ENCODE peak calls at places on chromosomes 5 and 9, in ten cellular contexts. One of them, this sample, is unnamed.

GRCh38 chr5:109688647-109688998 is 1.1 kb upstream of the MAN2A1 start:
- DNase-seq in Panc1: no peak
- DNase-seq in sigmoid colon: no peak
- DNase-seq in transverse colon: peak; percentile 33
- DNase-seq in breast epithelium: no peak
- DNase-seq in stomach: no peak
- DNase-seq in HepG2: peak; percentile 74
- DNase-seq in spleen: no peak
- DNase-seq in upper lobe of left lung: no peak
- DNase-seq in K562: no peak
- DNase-seq in this sample: no peak

GRCh38 chr5:1564182-1564748 is 40.5 kb upstream of the LPCAT1 start:
- DNase-seq in transverse colon: peak; percentile 41
- DNase-seq in spleen: no peak
- DNase-seq in breast epithelium: no peak
- DNase-seq in HepG2: peak; percentile 84
- DNase-seq in K562: peak; percentile 6
- DNase-seq in sigmoid colon: no peak
- DNase-seq in stomach: peak; percentile 27
- DNase-seq in upper lobe of left lung: peak; percentile 86
- DNase-seq in Panc1: no peak
- DNase-seq in this sample: no peak

GRCh38 chr5:13357937-13358336 is 586.6 kb downstream of the DNAH5 start:
- DNase-seq in sigmoid colon: no peak
- DNase-seq in transverse colon: no peak
- DNase-seq in stomach: no peak
- DNase-seq in spleen: no peak
- DNase-seq in upper lobe of left lung: no peak
- DNase-seq in HepG2: no peak
- DNase-seq in breast epithelium: no peak
- DNase-seq in Panc1: no peak
- DNase-seq in K562: no peak
- DNase-seq in this sample: no peak

GRCh38 chr5:141149812-141150211 is at the start of gene PCDHB6:
- DNase-seq in Panc1: no peak
- DNase-seq in HepG2: peak; percentile 56
- DNase-seq in upper lobe of left lung: no peak
- DNase-seq in breast epithelium: no peak
- DNase-seq in K562: peak; percentile 13
- DNase-seq in spleen: no peak
- DNase-seq in transverse colon: no peak
- DNase-seq in sigmoid colon: no peak
- DNase-seq in stomach: no peak
- DNase-seq in this sample: no peak

GRCh38 chr9:70420267-70421019 is 6.0 kb upstream of the KLF9 start:
- DNase-seq in spleen: peak; percentile 95
- DNase-seq in K562: peak; percentile 56
- DNase-seq in upper lobe of left lung: peak; percentile 96
- DNase-seq in transverse colon: peak; percentile 92
- DNase-seq in breast epithelium: peak; percentile 97
- DNase-seq in Panc1: peak; percentile 27
- DNase-seq in HepG2: peak; percentile 87
- DNase-seq in stomach: peak; percentile 94
- DNase-seq in sigmoid colon: peak; percentile 99
- DNase-seq in this sample: peak; percentile 96

GRCh38 chr5:90548069-90548593 is 10.5 kb upstream of the ADGRV1 start:
- DNase-seq in spleen: no peak
- DNase-seq in transverse colon: peak; percentile 74
- DNase-seq in stomach: peak; percentile 61
- DNase-seq in K562: peak; percentile 65
- DNase-seq in Panc1: no peak
- DNase-seq in sigmoid colon: no peak
- DNase-seq in HepG2: peak; percentile 66
- DNase-seq in breast epithelium: no peak
- DNase-seq in upper lobe of left lung: peak; percentile 87
- DNase-seq in this sample: peak; percentile 65

GRCh38 chr9:88355166-88355565 is 33.1 kb upstream of the SPIN1 start:
- DNase-seq in stomach: no peak
- DNase-seq in breast epithelium: no peak
- DNase-seq in spleen: no peak
- DNase-seq in sigmoid colon: no peak
- DNase-seq in K562: no peak
- DNase-seq in Panc1: peak; percentile 8
- DNase-seq in HepG2: no peak
- DNase-seq in transverse colon: no peak
- DNase-seq in upper lobe of left lung: no peak
- DNase-seq in this sample: no peak

GRCh38 chr5:143249851-143250250 is 153.6 kb downstream of the NR3C1 start:
- DNase-seq in spleen: no peak
- DNase-seq in sigmoid colon: no peak
- DNase-seq in Panc1: no peak
- DNase-seq in K562: no peak
- DNase-seq in upper lobe of left lung: no peak
- DNase-seq in HepG2: no peak
- DNase-seq in breast epithelium: no peak
- DNase-seq in stomach: no peak
- DNase-seq in transverse colon: no peak
- DNase-seq in this sample: no peak

GRCh38 chr5:113757508-113757907 is 244.0 kb downstream of the YTHDC2 start:
- DNase-seq in upper lobe of left lung: no peak
- DNase-seq in transverse colon: no peak
- DNase-seq in spleen: no peak
- DNase-seq in HepG2: no peak
- DNase-seq in stomach: no peak
- DNase-seq in sigmoid colon: no peak
- DNase-seq in K562: no peak
- DNase-seq in breast epithelium: no peak
- DNase-seq in Panc1: no peak
- DNase-seq in this sample: no peak

GRCh38 chr5:53100606-53101005 is 9.0 kb downstream of the MOCS2 start:
- DNase-seq in stomach: no peak
- DNase-seq in spleen: no peak
- DNase-seq in sigmoid colon: no peak
- DNase-seq in breast epithelium: no peak
- DNase-seq in K562: no peak
- DNase-seq in Panc1: no peak
- DNase-seq in HepG2: no peak
- DNase-seq in upper lobe of left lung: no peak
- DNase-seq in transverse colon: no peak
- DNase-seq in this sample: no peak

GRCh38 chr5:133781446-133781845 is 169.1 kb upstream of the FSTL4 start:
- DNase-seq in breast epithelium: no peak
- DNase-seq in stomach: no peak
- DNase-seq in HepG2: no peak
- DNase-seq in sigmoid colon: no peak
- DNase-seq in transverse colon: no peak
- DNase-seq in Panc1: no peak
- DNase-seq in spleen: no peak
- DNase-seq in upper lobe of left lung: no peak
- DNase-seq in K562: no peak
- DNase-seq in this sample: no peak

GRCh38 chr9:128340691-128341434 is 536 bp downstream of the SLC27A4 start:
- DNase-seq in HepG2: peak; percentile 11
- DNase-seq in spleen: no peak
- DNase-seq in breast epithelium: no peak
- DNase-seq in stomach: peak; percentile 27
- DNase-seq in sigmoid colon: no peak
- DNase-seq in upper lobe of left lung: no peak
- DNase-seq in transverse colon: peak; percentile 27
- DNase-seq in K562: peak; percentile 63
- DNase-seq in Panc1: no peak
- DNase-seq in this sample: no peak

DNA sequence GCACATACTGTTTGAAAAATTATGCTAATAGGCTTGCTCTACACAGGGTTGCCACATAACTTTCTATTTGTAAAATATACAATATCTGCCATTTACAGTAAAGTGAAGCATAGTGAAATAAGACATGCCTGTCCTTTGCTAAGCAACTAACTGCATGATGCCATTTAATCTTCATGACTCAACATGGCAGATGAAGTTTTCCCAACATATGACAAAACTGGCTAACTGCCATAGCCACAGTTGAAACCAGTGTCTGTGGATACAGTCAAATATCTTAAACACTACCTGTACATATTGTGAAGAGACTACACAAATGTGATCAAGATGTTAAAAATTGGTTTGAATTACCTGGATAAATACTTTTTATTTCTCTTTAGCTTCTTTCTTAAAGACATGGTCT is 3.1 kb upstream of the DMAC1 start:
- DNase-seq in spleen: no peak
- DNase-seq in K562: no peak
- DNase-seq in HepG2: no peak
- DNase-seq in upper lobe of left lung: no peak
- DNase-seq in Panc1: no peak
- DNase-seq in stomach: no peak
- DNase-seq in transverse colon: no peak
- DNase-seq in breast epithelium: no peak
- DNase-seq in sigmoid colon: no peak
- DNase-seq in this sample: no peak
- H3K4me1 ChIP-seq in spleen: peaks cover 13% of the 10 kb centered on the region
- H3K4me1 ChIP-seq in K562: no peaks in the 10 kb centered on the region
- H3K4me1 ChIP-seq in HepG2: peaks cover 12% of the 10 kb centered on the region
- H3K4me1 ChIP-seq in upper lobe of left lung: peaks cover 13% of the 10 kb centered on the region
- H3K4me1 ChIP-seq in Panc1: no peaks in the 10 kb centered on the region
- H3K4me1 ChIP-seq in stomach: peaks cover 16% of the 10 kb centered on the region
- H3K4me1 ChIP-seq in transverse colon: peaks cover 6% of the 10 kb centered on the region
- H3K4me1 ChIP-seq in breast epithelium: no peaks in the 10 kb centered on the region
- H3K4me1 ChIP-seq in sigmoid colon: no peaks in the 10 kb centered on the region
- H3K4me1 ChIP-seq in this sample: no peaks in the 10 kb centered on the region

DNA sequence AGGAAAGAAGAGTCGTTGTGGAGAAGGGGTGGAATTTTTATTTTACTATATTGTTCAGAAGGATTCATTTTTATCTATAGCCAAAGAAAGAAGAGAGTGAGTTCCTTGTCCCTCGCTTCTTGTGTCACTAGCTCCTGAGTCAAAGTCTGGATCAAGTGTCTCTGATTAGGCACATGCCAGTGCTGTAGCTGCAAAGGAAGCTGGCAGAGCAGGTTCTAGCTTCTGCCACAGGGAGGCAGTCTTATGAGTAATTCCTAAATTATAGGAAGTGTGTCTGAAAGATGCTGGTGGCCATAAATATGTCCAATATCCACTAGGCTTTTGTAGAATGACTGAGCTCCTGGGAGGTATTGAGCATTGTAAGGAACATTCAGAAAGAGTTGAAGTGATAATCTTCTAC is 84.7 kb downstream of the DOCK2 start:
- DNase-seq in HepG2: no peak
- DNase-seq in stomach: no peak
- DNase-seq in K562: no peak
- DNase-seq in breast epithelium: no peak
- DNase-seq in sigmoid colon: no peak
- DNase-seq in transverse colon: no peak
- DNase-seq in Panc1: no peak
- DNase-seq in upper lobe of left lung: no peak
- DNase-seq in spleen: no peak
- DNase-seq in this sample: no peak
- H3K36me3 ChIP-seq in HepG2: no peaks in the 10 kb centered on the region
- H3K36me3 ChIP-seq in stomach: no peaks in the 10 kb centered on the region
- H3K36me3 ChIP-seq in K562: peaks cover 4% of the 10 kb centered on the region
- H3K36me3 ChIP-seq in breast epithelium: no peaks in the 10 kb centered on the region
- H3K36me3 ChIP-seq in sigmoid colon: no peaks in the 10 kb centered on the region
- H3K36me3 ChIP-seq in transverse colon: no peaks in the 10 kb centered on the region
- H3K36me3 ChIP-seq in Panc1: no peaks in the 10 kb centered on the region
- H3K36me3 ChIP-seq in upper lobe of left lung: no peaks in the 10 kb centered on the region
- H3K36me3 ChIP-seq in spleen: peaks cover 90% of the 10 kb centered on the region
- H3K36me3 ChIP-seq in this sample: no peaks in the 10 kb centered on the region

GRCh38 chr5:137888875-137889759 is at the start of gene PKD2L2:
- DNase-seq in breast epithelium: peak; percentile 66
- DNase-seq in Panc1: peak; percentile 66
- DNase-seq in K562: peak; percentile 82
- DNase-seq in spleen: peak; percentile 97
- DNase-seq in transverse colon: peak; percentile 75
- DNase-seq in HepG2: no peak
- DNase-seq in upper lobe of left lung: peak; percentile 85
- DNase-seq in stomach: peak; percentile 80
- DNase-seq in sigmoid colon: peak; percentile 86
- DNase-seq in this sample: peak; percentile 67
- TF ChIP-seq POLR2AphosphoS5 in breast epithelium: peak; percentile 43
- TF ChIP-seq POLR2AphosphoS5 in Panc1: peak; percentile 88
- TF ChIP-seq POLR2AphosphoS5 in K562: peak; percentile 91
- TF ChIP-seq POLR2AphosphoS5 in spleen: peak; percentile 96
- TF ChIP-seq POLR2AphosphoS5 in transverse colon: peak; percentile 59
- TF ChIP-seq POLR2AphosphoS5 in HepG2: no peak
- TF ChIP-seq POLR2AphosphoS5 in upper lobe of left lung: peak; percentile 64
- TF ChIP-seq POLR2AphosphoS5 in stomach: peak; percentile 43
- TF ChIP-seq POLR2AphosphoS5 in sigmoid colon: peak; percentile 47
- TF ChIP-seq POLR2AphosphoS5 in this sample: peak; percentile 50

GRCh38 chr9:133112361-133113026 is 8.5 kb downstream of the RALGDS start:
- DNase-seq in upper lobe of left lung: peak; percentile 88
- DNase-seq in stomach: no peak
- DNase-seq in Panc1: no peak
- DNase-seq in transverse colon: peak; percentile 62
- DNase-seq in sigmoid colon: peak; percentile 83
- DNase-seq in spleen: peak; percentile 90
- DNase-seq in breast epithelium: peak; percentile 65
- DNase-seq in HepG2: no peak
- DNase-seq in K562: no peak
- DNase-seq in this sample: no peak

GRCh38 chr9:133114451-133114885 is 6.6 kb downstream of the RALGDS start:
- DNase-seq in Panc1: no peak
- DNase-seq in K562: no peak
- DNase-seq in upper lobe of left lung: peak; percentile 65
- DNase-seq in transverse colon: no peak
- DNase-seq in breast epithelium: peak; percentile 56
- DNase-seq in stomach: no peak
- DNase-seq in sigmoid colon: peak; percentile 80
- DNase-seq in HepG2: no peak
- DNase-seq in spleen: peak; percentile 80
- DNase-seq in this sample: no peak

GRCh38 chr9:133114886-133115603 is 6.0 kb downstream of the RALGDS start:
- DNase-seq in sigmoid colon: peak; percentile 71
- DNase-seq in spleen: peak; percentile 78
- DNase-seq in Panc1: no peak
- DNase-seq in transverse colon: no peak
- DNase-seq in stomach: no peak
- DNase-seq in HepG2: no peak
- DNase-seq in upper lobe of left lung: no peak
- DNase-seq in breast epithelium: no peak
- DNase-seq in K562: no peak
- DNase-seq in this sample: no peak

GRCh38 chr9:133113163-133113927 is 7.7 kb downstream of the RALGDS start:
- DNase-seq in stomach: no peak
- DNase-seq in HepG2: no peak
- DNase-seq in sigmoid colon: peak; percentile 78
- DNase-seq in breast epithelium: no peak
- DNase-seq in transverse colon: no peak
- DNase-seq in spleen: peak; percentile 84
- DNase-seq in Panc1: no peak
- DNase-seq in upper lobe of left lung: peak; percentile 75
- DNase-seq in K562: no peak
- DNase-seq in this sample: no peak

DNA sequence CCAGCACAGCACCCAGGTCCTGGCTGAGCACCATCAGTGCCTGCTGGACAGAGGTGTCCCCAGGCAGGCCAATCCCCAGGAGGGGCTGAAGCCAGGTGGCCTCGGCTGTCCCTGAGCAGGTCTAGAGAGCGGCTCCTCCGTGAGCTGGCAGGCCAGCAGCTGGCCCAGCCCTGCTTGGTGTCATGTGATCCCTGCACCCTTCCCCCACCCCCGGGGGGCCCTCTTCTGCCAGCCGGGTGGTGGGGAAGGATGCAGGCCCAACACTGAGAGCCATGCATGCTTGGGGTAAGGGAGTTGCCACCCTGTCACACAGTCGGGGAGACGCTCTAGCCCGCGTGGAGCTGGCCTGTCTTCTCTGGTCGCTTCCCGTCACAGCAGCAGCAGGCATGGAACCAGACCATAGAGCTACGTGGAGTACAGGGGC is 7.1 kb downstream of the RALGDS start:
- DNase-seq in stomach: no peak
- DNase-seq in breast epithelium: no peak
- DNase-seq in HepG2: no peak
- DNase-seq in transverse colon: no peak
- DNase-seq in sigmoid colon: peak; percentile 72
- DNase-seq in Panc1: no peak
- DNase-seq in spleen: peak; percentile 80
- DNase-seq in upper lobe of left lung: no peak
- DNase-seq in K562: no peak
- DNase-seq in this sample: no peak
- H3K4me1 ChIP-seq in stomach: peaks cover 63% of the 10 kb centered on the region
- H3K4me1 ChIP-seq in breast epithelium: peaks cover 66% of the 10 kb centered on the region
- H3K4me1 ChIP-seq in HepG2: peaks cover 23% of the 10 kb centered on the region
- H3K4me1 ChIP-seq in transverse colon: peaks cover 51% of the 10 kb centered on the region
- H3K4me1 ChIP-seq in sigmoid colon: no peaks in the 10 kb centered on the region
- H3K4me1 ChIP-seq in Panc1: peaks cover 49% of the 10 kb centered on the region
- H3K4me1 ChIP-seq in spleen: peaks cover 75% of the 10 kb centered on the region
- H3K4me1 ChIP-seq in upper lobe of left lung: peaks cover 69% of the 10 kb centered on the region
- H3K4me1 ChIP-seq in K562: peaks cover 23% of the 10 kb centered on the region
- H3K4me1 ChIP-seq in this sample: peaks cover 39% of the 10 kb centered on the region